ENCODE peak calls at places on chromosomes 5 and 9, in ten cellular contexts. One of them, this sample, is unnamed.
A peak's percentile ranks its signal among the peaks of the same experiment; 100 is the strongest.

GRCh38 chr5:93622240-93622885 is 39.3 kb downstream of the NR2F1 start:
- DNase-seq in DMS79: peak; percentile 68
- DNase-seq in brain microvascular endothelial cell: peak; percentile 64
- DNase-seq in CD4-positive, alpha-beta T cell: peak; percentile 51
- DNase-seq in RWPE1: no peak
- DNase-seq in HFFc6: peak; percentile 82
- DNase-seq in colonic mucosa: no peak
- DNase-seq in stimulated activated CD4-positive, alpha-beta T cell treated with anti-CD3 and anti-CD28 coated beads, Interleukin-12 subunit alpha, Interleukin-12 subunit beta, amount 100 ng/mL, for 4 hours: no peak
- DNase-seq in CD4-positive, alpha-beta memory T cell: peak; percentile 86
- DNase-seq in dermis blood vessel endothelial cell: peak; percentile 53
- DNase-seq in this sample: no peak

GRCh38 chr9:86563350-86563749 is 209.1 kb upstream of the TUT7 start:
- DNase-seq in DMS79: no peak
- DNase-seq in brain microvascular endothelial cell: no peak
- DNase-seq in CD4-positive, alpha-beta T cell: no peak
- DNase-seq in RWPE1: peak; percentile 26
- DNase-seq in HFFc6: peak; percentile 61
- DNase-seq in colonic mucosa: no peak
- DNase-seq in stimulated activated CD4-positive, alpha-beta T cell treated with anti-CD3 and anti-CD28 coated beads, Interleukin-12 subunit alpha, Interleukin-12 subunit beta, amount 100 ng/mL, for 4 hours: no peak
- DNase-seq in CD4-positive, alpha-beta memory T cell: no peak
- DNase-seq in dermis blood vessel endothelial cell: no peak
- DNase-seq in this sample: no peak

GRCh38 chr9:134406366-134407122 is 80.3 kb downstream of the RXRA start:
- DNase-seq in DMS79: peak; percentile 6
- DNase-seq in brain microvascular endothelial cell: no peak
- DNase-seq in CD4-positive, alpha-beta T cell: no peak
- DNase-seq in RWPE1: no peak
- DNase-seq in HFFc6: no peak
- DNase-seq in colonic mucosa: no peak
- DNase-seq in stimulated activated CD4-positive, alpha-beta T cell treated with anti-CD3 and anti-CD28 coated beads, Interleukin-12 subunit alpha, Interleukin-12 subunit beta, amount 100 ng/mL, for 4 hours: no peak
- DNase-seq in CD4-positive, alpha-beta memory T cell: no peak
- DNase-seq in dermis blood vessel endothelial cell: no peak
- DNase-seq in this sample: no peak

GRCh38 chr9:109117856-109118801 is 1.6 kb downstream of the TMEM245 start:
- DNase-seq in DMS79: no peak
- DNase-seq in brain microvascular endothelial cell: peak; percentile 95
- DNase-seq in CD4-positive, alpha-beta T cell: no peak
- DNase-seq in RWPE1: peak; percentile 96
- DNase-seq in HFFc6: peak; percentile 86
- DNase-seq in colonic mucosa: peak; percentile 32
- DNase-seq in stimulated activated CD4-positive, alpha-beta T cell treated with anti-CD3 and anti-CD28 coated beads, Interleukin-12 subunit alpha, Interleukin-12 subunit beta, amount 100 ng/mL, for 4 hours: peak; percentile 27
- DNase-seq in CD4-positive, alpha-beta memory T cell: peak; percentile 41
- DNase-seq in dermis blood vessel endothelial cell: peak; percentile 67
- DNase-seq in this sample: no peak

GRCh38 chr5:10719965-10720364 is 41.1 kb downstream of the DAP start:
- DNase-seq in DMS79: no peak
- DNase-seq in brain microvascular endothelial cell: peak; percentile 76
- DNase-seq in CD4-positive, alpha-beta T cell: no peak
- DNase-seq in RWPE1: peak; percentile 46
- DNase-seq in HFFc6: peak; percentile 97
- DNase-seq in colonic mucosa: no peak
- DNase-seq in stimulated activated CD4-positive, alpha-beta T cell treated with anti-CD3 and anti-CD28 coated beads, Interleukin-12 subunit alpha, Interleukin-12 subunit beta, amount 100 ng/mL, for 4 hours: no peak
- DNase-seq in CD4-positive, alpha-beta memory T cell: no peak
- DNase-seq in dermis blood vessel endothelial cell: peak; percentile 81
- DNase-seq in this sample: peak; percentile 63

GRCh38 chr5:92944337-92944736 is 636.7 kb downstream of the NR2F1-AS1 start:
- DNase-seq in DMS79: no peak
- DNase-seq in brain microvascular endothelial cell: no peak
- DNase-seq in CD4-positive, alpha-beta T cell: no peak
- DNase-seq in RWPE1: no peak
- DNase-seq in HFFc6: no peak
- DNase-seq in colonic mucosa: no peak
- DNase-seq in stimulated activated CD4-positive, alpha-beta T cell treated with anti-CD3 and anti-CD28 coated beads, Interleukin-12 subunit alpha, Interleukin-12 subunit beta, amount 100 ng/mL, for 4 hours: no peak
- DNase-seq in CD4-positive, alpha-beta memory T cell: no peak
- DNase-seq in dermis blood vessel endothelial cell: no peak
- DNase-seq in this sample: no peak

GRCh38 chr5:173775692-173776135 is 112.4 kb upstream of the CPEB4 start:
- DNase-seq in DMS79: no peak
- DNase-seq in brain microvascular endothelial cell: no peak
- DNase-seq in CD4-positive, alpha-beta T cell: no peak
- DNase-seq in RWPE1: no peak
- DNase-seq in HFFc6: no peak
- DNase-seq in colonic mucosa: no peak
- DNase-seq in stimulated activated CD4-positive, alpha-beta T cell treated with anti-CD3 and anti-CD28 coated beads, Interleukin-12 subunit alpha, Interleukin-12 subunit beta, amount 100 ng/mL, for 4 hours: no peak
- DNase-seq in CD4-positive, alpha-beta memory T cell: no peak
- DNase-seq in dermis blood vessel endothelial cell: no peak
- DNase-seq in this sample: no peak

GRCh38 chr9:38038307-38039089 is 30.5 kb downstream of the SHB start:
- DNase-seq in DMS79: no peak
- DNase-seq in brain microvascular endothelial cell: no peak
- DNase-seq in CD4-positive, alpha-beta T cell: no peak
- DNase-seq in RWPE1: no peak
- DNase-seq in HFFc6: no peak
- DNase-seq in colonic mucosa: no peak
- DNase-seq in stimulated activated CD4-positive, alpha-beta T cell treated with anti-CD3 and anti-CD28 coated beads, Interleukin-12 subunit alpha, Interleukin-12 subunit beta, amount 100 ng/mL, for 4 hours: no peak
- DNase-seq in CD4-positive, alpha-beta memory T cell: no peak
- DNase-seq in dermis blood vessel endothelial cell: peak; percentile 56
- DNase-seq in this sample: no peak

GRCh38 chr9:88388886-88389617 is 808 bp downstream of the SPIN1 start:
- DNase-seq in DMS79: no peak
- DNase-seq in brain microvascular endothelial cell: peak; percentile 62
- DNase-seq in CD4-positive, alpha-beta T cell: peak; percentile 14
- DNase-seq in RWPE1: peak; percentile 62
- DNase-seq in HFFc6: peak; percentile 65
- DNase-seq in colonic mucosa: peak; percentile 61
- DNase-seq in stimulated activated CD4-positive, alpha-beta T cell treated with anti-CD3 and anti-CD28 coated beads, Interleukin-12 subunit alpha, Interleukin-12 subunit beta, amount 100 ng/mL, for 4 hours: peak; percentile 42
- DNase-seq in CD4-positive, alpha-beta memory T cell: peak; percentile 38
- DNase-seq in dermis blood vessel endothelial cell: peak; percentile 75
- DNase-seq in this sample: peak; percentile 38

GRCh38 chr9:3464033-3464638 is 61.7 kb downstream of the RFX3 start:
- DNase-seq in DMS79: no peak
- DNase-seq in brain microvascular endothelial cell: no peak
- DNase-seq in CD4-positive, alpha-beta T cell: no peak
- DNase-seq in RWPE1: no peak
- DNase-seq in HFFc6: no peak
- DNase-seq in colonic mucosa: no peak
- DNase-seq in stimulated activated CD4-positive, alpha-beta T cell treated with anti-CD3 and anti-CD28 coated beads, Interleukin-12 subunit alpha, Interleukin-12 subunit beta, amount 100 ng/mL, for 4 hours: no peak
- DNase-seq in CD4-positive, alpha-beta memory T cell: no peak
- DNase-seq in dermis blood vessel endothelial cell: no peak
- DNase-seq in this sample: no peak

GRCh38 chr9:20309209-20309608 is 313.1 kb downstream of the MLLT3 start:
- DNase-seq in DMS79: no peak
- DNase-seq in brain microvascular endothelial cell: no peak
- DNase-seq in CD4-positive, alpha-beta T cell: no peak
- DNase-seq in RWPE1: no peak
- DNase-seq in HFFc6: no peak
- DNase-seq in colonic mucosa: no peak
- DNase-seq in stimulated activated CD4-positive, alpha-beta T cell treated with anti-CD3 and anti-CD28 coated beads, Interleukin-12 subunit alpha, Interleukin-12 subunit beta, amount 100 ng/mL, for 4 hours: no peak
- DNase-seq in CD4-positive, alpha-beta memory T cell: no peak
- DNase-seq in dermis blood vessel endothelial cell: no peak
- DNase-seq in this sample: no peak

GRCh38 chr9:34185778-34186551 is 7.1 kb downstream of the UBAP1 start:
- DNase-seq in DMS79: peak; percentile 82
- DNase-seq in brain microvascular endothelial cell: peak; percentile 77
- DNase-seq in CD4-positive, alpha-beta T cell: no peak
- DNase-seq in RWPE1: peak; percentile 97
- DNase-seq in HFFc6: peak; percentile 87
- DNase-seq in colonic mucosa: no peak
- DNase-seq in stimulated activated CD4-positive, alpha-beta T cell treated with anti-CD3 and anti-CD28 coated beads, Interleukin-12 subunit alpha, Interleukin-12 subunit beta, amount 100 ng/mL, for 4 hours: no peak
- DNase-seq in CD4-positive, alpha-beta memory T cell: peak; percentile 32
- DNase-seq in dermis blood vessel endothelial cell: peak; percentile 91
- DNase-seq in this sample: peak; percentile 57

GRCh38 chr5:159133041-159133741 is 33.5 kb upstream of the EBF1 start:
- DNase-seq in DMS79: peak; percentile 10
- DNase-seq in brain microvascular endothelial cell: peak; percentile 59
- DNase-seq in CD4-positive, alpha-beta T cell: no peak
- DNase-seq in RWPE1: peak; percentile 65
- DNase-seq in HFFc6: peak; percentile 71
- DNase-seq in colonic mucosa: no peak
- DNase-seq in stimulated activated CD4-positive, alpha-beta T cell treated with anti-CD3 and anti-CD28 coated beads, Interleukin-12 subunit alpha, Interleukin-12 subunit beta, amount 100 ng/mL, for 4 hours: no peak
- DNase-seq in CD4-positive, alpha-beta memory T cell: peak; percentile 44
- DNase-seq in dermis blood vessel endothelial cell: peak; percentile 72
- DNase-seq in this sample: no peak

GRCh38 chr5:133665571-133665970 is 53.2 kb upstream of the FSTL4 start:
- DNase-seq in DMS79: no peak
- DNase-seq in brain microvascular endothelial cell: no peak
- DNase-seq in CD4-positive, alpha-beta T cell: no peak
- DNase-seq in RWPE1: no peak
- DNase-seq in HFFc6: no peak
- DNase-seq in colonic mucosa: no peak
- DNase-seq in stimulated activated CD4-positive, alpha-beta T cell treated with anti-CD3 and anti-CD28 coated beads, Interleukin-12 subunit alpha, Interleukin-12 subunit beta, amount 100 ng/mL, for 4 hours: no peak
- DNase-seq in CD4-positive, alpha-beta memory T cell: no peak
- DNase-seq in dermis blood vessel endothelial cell: no peak
- DNase-seq in this sample: no peak

GRCh38 chr5:35742006-35742405 is 114.7 kb upstream of the IL7R start:
- DNase-seq in DMS79: no peak
- DNase-seq in brain microvascular endothelial cell: no peak
- DNase-seq in CD4-positive, alpha-beta T cell: no peak
- DNase-seq in RWPE1: no peak
- DNase-seq in HFFc6: no peak
- DNase-seq in colonic mucosa: no peak
- DNase-seq in stimulated activated CD4-positive, alpha-beta T cell treated with anti-CD3 and anti-CD28 coated beads, Interleukin-12 subunit alpha, Interleukin-12 subunit beta, amount 100 ng/mL, for 4 hours: no peak
- DNase-seq in CD4-positive, alpha-beta memory T cell: no peak
- DNase-seq in dermis blood vessel endothelial cell: no peak
- DNase-seq in this sample: no peak

GRCh38 chr5:38879091-38879460 is 33.3 kb downstream of the OSMR start:
- DNase-seq in DMS79: no peak
- DNase-seq in brain microvascular endothelial cell: no peak
- DNase-seq in CD4-positive, alpha-beta T cell: no peak
- DNase-seq in RWPE1: no peak
- DNase-seq in HFFc6: no peak
- DNase-seq in colonic mucosa: no peak
- DNase-seq in stimulated activated CD4-positive, alpha-beta T cell treated with anti-CD3 and anti-CD28 coated beads, Interleukin-12 subunit alpha, Interleukin-12 subunit beta, amount 100 ng/mL, for 4 hours: no peak
- DNase-seq in CD4-positive, alpha-beta memory T cell: no peak
- DNase-seq in dermis blood vessel endothelial cell: no peak
- DNase-seq in this sample: no peak

GRCh38 chr5:157384971-157385709 is 74.9 kb upstream of the NIPAL4 start:
- DNase-seq in DMS79: no peak
- DNase-seq in brain microvascular endothelial cell: peak; percentile 99
- DNase-seq in CD4-positive, alpha-beta T cell: no peak
- DNase-seq in RWPE1: peak; percentile 34
- DNase-seq in HFFc6: peak; percentile 100
- DNase-seq in colonic mucosa: no peak
- DNase-seq in stimulated activated CD4-positive, alpha-beta T cell treated with anti-CD3 and anti-CD28 coated beads, Interleukin-12 subunit alpha, Interleukin-12 subunit beta, amount 100 ng/mL, for 4 hours: no peak
- DNase-seq in CD4-positive, alpha-beta memory T cell: no peak
- DNase-seq in dermis blood vessel endothelial cell: peak; percentile 85
- DNase-seq in this sample: no peak

GRCh38 chr9:36937951-36938350 is 96.1 kb downstream of the PAX5 start:
- DNase-seq in DMS79: no peak
- DNase-seq in brain microvascular endothelial cell: no peak
- DNase-seq in CD4-positive, alpha-beta T cell: no peak
- DNase-seq in RWPE1: no peak
- DNase-seq in HFFc6: no peak
- DNase-seq in colonic mucosa: no peak
- DNase-seq in stimulated activated CD4-positive, alpha-beta T cell treated with anti-CD3 and anti-CD28 coated beads, Interleukin-12 subunit alpha, Interleukin-12 subunit beta, amount 100 ng/mL, for 4 hours: no peak
- DNase-seq in CD4-positive, alpha-beta memory T cell: no peak
- DNase-seq in dermis blood vessel endothelial cell: no peak
- DNase-seq in this sample: no peak

GRCh38 chr5:175472378-175472777 is 6.0 kb upstream of the SFXN1 start:
- DNase-seq in DMS79: no peak
- DNase-seq in brain microvascular endothelial cell: no peak
- DNase-seq in CD4-positive, alpha-beta T cell: no peak
- DNase-seq in RWPE1: no peak
- DNase-seq in HFFc6: no peak
- DNase-seq in colonic mucosa: no peak
- DNase-seq in stimulated activated CD4-positive, alpha-beta T cell treated with anti-CD3 and anti-CD28 coated beads, Interleukin-12 subunit alpha, Interleukin-12 subunit beta, amount 100 ng/mL, for 4 hours: no peak
- DNase-seq in CD4-positive, alpha-beta memory T cell: no peak
- DNase-seq in dermis blood vessel endothelial cell: no peak
- DNase-seq in this sample: no peak

GRCh38 chr9:107467416-107467815 is 22.2 kb downstream of the KLF4 start:
- DNase-seq in DMS79: no peak
- DNase-seq in brain microvascular endothelial cell: no peak
- DNase-seq in CD4-positive, alpha-beta T cell: no peak
- DNase-seq in RWPE1: no peak
- DNase-seq in HFFc6: no peak
- DNase-seq in colonic mucosa: no peak
- DNase-seq in stimulated activated CD4-positive, alpha-beta T cell treated with anti-CD3 and anti-CD28 coated beads, Interleukin-12 subunit alpha, Interleukin-12 subunit beta, amount 100 ng/mL, for 4 hours: no peak
- DNase-seq in CD4-positive, alpha-beta memory T cell: no peak
- DNase-seq in dermis blood vessel endothelial cell: no peak
- DNase-seq in this sample: no peak

GRCh38 chr9:11328326-11328725 is 715.5 kb upstream of the PTPRD start:
- DNase-seq in DMS79: no peak
- DNase-seq in brain microvascular endothelial cell: no peak
- DNase-seq in CD4-positive, alpha-beta T cell: no peak
- DNase-seq in RWPE1: no peak
- DNase-seq in HFFc6: no peak
- DNase-seq in colonic mucosa: no peak
- DNase-seq in stimulated activated CD4-positive, alpha-beta T cell treated with anti-CD3 and anti-CD28 coated beads, Interleukin-12 subunit alpha, Interleukin-12 subunit beta, amount 100 ng/mL, for 4 hours: no peak
- DNase-seq in CD4-positive, alpha-beta memory T cell: no peak
- DNase-seq in dermis blood vessel endothelial cell: no peak
- DNase-seq in this sample: no peak

GRCh38 chr5:13780081-13780480 is 164.4 kb downstream of the DNAH5 start:
- DNase-seq in DMS79: no peak
- DNase-seq in brain microvascular endothelial cell: no peak
- DNase-seq in CD4-positive, alpha-beta T cell: no peak
- DNase-seq in RWPE1: no peak
- DNase-seq in HFFc6: no peak
- DNase-seq in colonic mucosa: no peak
- DNase-seq in stimulated activated CD4-positive, alpha-beta T cell treated with anti-CD3 and anti-CD28 coated beads, Interleukin-12 subunit alpha, Interleukin-12 subunit beta, amount 100 ng/mL, for 4 hours: no peak
- DNase-seq in CD4-positive, alpha-beta memory T cell: no peak
- DNase-seq in dermis blood vessel endothelial cell: no peak
- DNase-seq in this sample: no peak

GRCh38 chr5:91103353-91104061 is 279.6 kb downstream of the ARRDC3 start:
- DNase-seq in DMS79: no peak
- DNase-seq in brain microvascular endothelial cell: no peak
- DNase-seq in CD4-positive, alpha-beta T cell: no peak
- DNase-seq in RWPE1: no peak
- DNase-seq in HFFc6: no peak
- DNase-seq in colonic mucosa: no peak
- DNase-seq in stimulated activated CD4-positive, alpha-beta T cell treated with anti-CD3 and anti-CD28 coated beads, Interleukin-12 subunit alpha, Interleukin-12 subunit beta, amount 100 ng/mL, for 4 hours: no peak
- DNase-seq in CD4-positive, alpha-beta memory T cell: no peak
- DNase-seq in dermis blood vessel endothelial cell: no peak
- DNase-seq in this sample: no peak

GRCh38 chr5:34571380-34572041 is 84.6 kb upstream of the RAI14 start:
- DNase-seq in DMS79: no peak
- DNase-seq in brain microvascular endothelial cell: peak; percentile 66
- DNase-seq in CD4-positive, alpha-beta T cell: no peak
- DNase-seq in RWPE1: no peak
- DNase-seq in HFFc6: peak; percentile 40
- DNase-seq in colonic mucosa: no peak
- DNase-seq in stimulated activated CD4-positive, alpha-beta T cell treated with anti-CD3 and anti-CD28 coated beads, Interleukin-12 subunit alpha, Interleukin-12 subunit beta, amount 100 ng/mL, for 4 hours: no peak
- DNase-seq in CD4-positive, alpha-beta memory T cell: no peak
- DNase-seq in dermis blood vessel endothelial cell: peak; percentile 62
- DNase-seq in this sample: no peak

GRCh38 chr5:94469889-94470288 is 148.5 kb downstream of the KIAA0825 start:
- DNase-seq in DMS79: no peak
- DNase-seq in brain microvascular endothelial cell: peak; percentile 15
- DNase-seq in CD4-positive, alpha-beta T cell: no peak
- DNase-seq in RWPE1: no peak
- DNase-seq in HFFc6: peak; percentile 25
- DNase-seq in colonic mucosa: no peak
- DNase-seq in stimulated activated CD4-positive, alpha-beta T cell treated with anti-CD3 and anti-CD28 coated beads, Interleukin-12 subunit alpha, Interleukin-12 subunit beta, amount 100 ng/mL, for 4 hours: no peak
- DNase-seq in CD4-positive, alpha-beta memory T cell: no peak
- DNase-seq in dermis blood vessel endothelial cell: no peak
- DNase-seq in this sample: no peak

GRCh38 chr9:88077071-88077617 is 61.1 kb downstream of the SPATA31C2 start:
- DNase-seq in DMS79: no peak
- DNase-seq in brain microvascular endothelial cell: no peak
- DNase-seq in CD4-positive, alpha-beta T cell: no peak
- DNase-seq in RWPE1: no peak
- DNase-seq in HFFc6: no peak
- DNase-seq in colonic mucosa: no peak
- DNase-seq in stimulated activated CD4-positive, alpha-beta T cell treated with anti-CD3 and anti-CD28 coated beads, Interleukin-12 subunit alpha, Interleukin-12 subunit beta, amount 100 ng/mL, for 4 hours: no peak
- DNase-seq in CD4-positive, alpha-beta memory T cell: no peak
- DNase-seq in dermis blood vessel endothelial cell: no peak
- DNase-seq in this sample: no peak

GRCh38 chr9:121021294-121021693 is 28.8 kb downstream of the C5 start:
- DNase-seq in DMS79: no peak
- DNase-seq in brain microvascular endothelial cell: no peak
- DNase-seq in CD4-positive, alpha-beta T cell: no peak
- DNase-seq in RWPE1: no peak
- DNase-seq in HFFc6: no peak
- DNase-seq in colonic mucosa: no peak
- DNase-seq in stimulated activated CD4-positive, alpha-beta T cell treated with anti-CD3 and anti-CD28 coated beads, Interleukin-12 subunit alpha, Interleukin-12 subunit beta, amount 100 ng/mL, for 4 hours: no peak
- DNase-seq in CD4-positive, alpha-beta memory T cell: no peak
- DNase-seq in dermis blood vessel endothelial cell: no peak
- DNase-seq in this sample: no peak

GRCh38 chr5:142934335-142934734 is 164.2 kb downstream of the ARHGAP26 start:
- DNase-seq in DMS79: no peak
- DNase-seq in brain microvascular endothelial cell: no peak
- DNase-seq in CD4-positive, alpha-beta T cell: no peak
- DNase-seq in RWPE1: no peak
- DNase-seq in HFFc6: no peak
- DNase-seq in colonic mucosa: no peak
- DNase-seq in stimulated activated CD4-positive, alpha-beta T cell treated with anti-CD3 and anti-CD28 coated beads, Interleukin-12 subunit alpha, Interleukin-12 subunit beta, amount 100 ng/mL, for 4 hours: no peak
- DNase-seq in CD4-positive, alpha-beta memory T cell: no peak
- DNase-seq in dermis blood vessel endothelial cell: no peak
- DNase-seq in this sample: no peak

This sample was measured in stomach.